ENCODE peak calls at places on chromosome 18, in six cellular contexts. Q, E, G, I, H and D are unnamed samples.

GRCh38 chr18:67669993-67670671 is 153.6 kb upstream of the DSEL start:
- DNase-seq in Q (no peak), E (peak), G (no peak), I (no peak), H (peak), D (peak)

GRCh38 chr18:21735452-21736015 is 5.1 kb upstream of the MIB1 start:
- DNase-seq in Q (no peak), E (peak), G (no peak), I (peak), H (peak), D (peak)

GRCh38 chr18:56284319-56284718 is 354.1 kb downstream of the TXNL1 start:
- DNase-seq in Q (no peak), E (peak), G (no peak), I (no peak), H (peak), D (no peak)

GRCh38 chr18:22167471-22168151 is 1.8 kb upstream of the GATA6 start:
- DNase-seq in Q (no peak), E (peak), G (no peak), I (peak), H (peak), D (no peak)

GRCh38 chr18:76573325-76574025 is 78.4 kb upstream of the ZNF516 start:
- DNase-seq in Q (no peak), E (peak), G (no peak), I (no peak), H (peak), D (peak)

GRCh38 chr18:48166971-48167370 is 236.5 kb upstream of the SMAD2 start:
- DNase-seq in Q (no peak), E (no peak), G (no peak), I (no peak), H (no peak), D (no peak)

GRCh38 chr18:48613589-48613988 is 74.8 kb downstream of the CTIF start:
- DNase-seq in Q (peak), E (peak), G (no peak), I (no peak), H (no peak), D (no peak)

GRCh38 chr18:13437801-13438506 is 219.4 kb downstream of the LDLRAD4 start:
- DNase-seq in Q (no peak), E (no peak), G (no peak), I (no peak), H (no peak), D (no peak)

GRCh38 chr18:47050468-47050867 is 15.0 kb upstream of the ELOA2 start:
- DNase-seq in Q (no peak), E (peak), G (peak), I (peak), H (peak), D (peak)

GRCh38 chr18:63022429-63023022 is 297.0 kb downstream of the BCL2 start:
- DNase-seq in Q (no peak), E (no peak), G (no peak), I (no peak), H (no peak), D (no peak)

DNA sequence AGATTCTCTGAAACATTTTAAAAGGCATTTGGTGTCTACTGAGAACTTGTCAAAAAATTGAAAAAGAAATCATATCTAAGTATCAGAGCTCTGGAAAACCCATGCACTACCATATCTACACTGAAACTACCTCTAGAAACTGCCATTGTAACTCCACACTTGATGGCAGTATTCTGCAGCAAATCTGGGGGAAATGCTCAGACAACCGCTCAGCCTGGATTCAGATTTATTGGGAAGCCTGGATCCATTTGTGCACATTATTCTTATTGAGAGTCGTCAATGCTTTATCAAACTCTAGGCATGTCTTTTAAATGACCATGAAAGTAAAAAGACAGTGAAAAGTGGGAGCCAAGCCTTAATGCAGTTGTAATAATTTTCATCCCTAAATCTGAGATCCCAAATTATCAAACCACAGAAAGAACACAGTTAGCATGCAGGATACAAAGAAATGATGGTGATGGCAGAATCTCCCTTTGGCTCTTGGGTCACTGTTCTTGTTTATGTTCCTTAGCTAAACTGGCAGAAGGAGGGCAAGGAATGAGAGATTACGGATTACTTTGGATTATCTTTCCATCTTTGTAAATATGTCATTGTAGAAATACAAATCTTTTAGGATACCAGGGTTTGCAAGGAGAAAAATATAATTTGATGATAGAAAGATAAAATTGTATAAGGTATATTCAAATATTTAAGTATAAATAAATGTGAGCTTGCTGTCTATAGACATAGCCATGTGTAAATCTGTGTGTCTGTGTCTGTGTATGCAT is 512.1 kb upstream of the SYT4 start:
- DNase-seq in Q (no peak), E (peak), G (no peak), I (peak), H (peak), D (peak)
- TF ChIP-seq CTCF in Q (peak), E (peak), G (no peak), I (no peak), H (peak), D (peak)

GRCh38 chr18:59272221-59272888 is 899 bp downstream of the RAX start:
- DNase-seq in Q (no peak), E (no peak), G (no peak), I (no peak), H (no peak), D (peak)
- H3K4me3 ChIP-seq in Q (no peak), E (no peak), G (no peak), I (no peak), H (peak), D (no peak)

GRCh38 chr18:35328868-35329267 is 15.4 kb downstream of the ZNF24 start:
- DNase-seq in Q (no peak), E (no peak), G (no peak), I (no peak), H (no peak), D (no peak)
- TF ChIP-seq CTCF in Q (no peak), E (no peak), G (no peak), I (no peak), H (no peak), D (no peak)

GRCh38 chr18:6628189-6628588 is 101.3 kb upstream of the ARHGAP28 start:
- DNase-seq in Q (no peak), E (no peak), G (no peak), I (no peak), H (no peak), D (peak)

GRCh38 chr18:6626457-6626856 is 103.1 kb upstream of the ARHGAP28 start:
- DNase-seq in Q (no peak), E (no peak), G (no peak), I (no peak), H (no peak), D (no peak)

GRCh38 chr18:6627621-6628020 is 101.9 kb upstream of the ARHGAP28 start:
- DNase-seq in Q (no peak), E (no peak), G (no peak), I (no peak), H (peak), D (peak)

GRCh38 chr18:6633370-6633769 is 96.1 kb upstream of the ARHGAP28 start:
- DNase-seq in Q (no peak), E (no peak), G (no peak), I (peak), H (no peak), D (peak)

GRCh38 chr18:6629635-6630140 is 99.8 kb upstream of the ARHGAP28 start:
- DNase-seq in Q (no peak), E (peak), G (no peak), I (no peak), H (peak), D (peak)
- H3K4me3 ChIP-seq in Q (no peak), E (no peak), G (no peak), I (no peak), H (no peak), D (no peak)

GRCh38 chr18:78862395-78862794 is 117.2 kb upstream of the SALL3 start:
- DNase-seq in Q (peak), E (no peak), G (no peak), I (no peak), H (no peak), D (no peak)
- TF ChIP-seq CTCF in Q (no peak), E (no peak), G (no peak), I (no peak), H (no peak), D (no peak)